ENCODE peak calls at places on chromosomes 3 and 15, in ten cellular contexts. One of them, this sample, is unnamed.

GRCh38 chr3:197471221-197472010 is 84.4 kb downstream of the BDH1 start:
- DNase-seq in OCI-LY7: no peak
- DNase-seq in heart left ventricle: no peak
- DNase-seq in WTC11: no peak
- DNase-seq in astrocyte: no peak
- DNase-seq in GM12865: no peak
- DNase-seq in type B pancreatic cell: no peak
- DNase-seq in adrenal gland: peak
- DNase-seq in tibial nerve: no peak
- DNase-seq in progenitor cell of endocrine pancreas: no peak
- DNase-seq in this sample: no peak

GRCh38 chr3:70981252-70981933 is 602.1 kb downstream of the FOXP1 start:
- DNase-seq in heart left ventricle: no peak
- DNase-seq in adrenal gland: peak
- DNase-seq in tibial nerve: no peak
- DNase-seq in GM12865: no peak
- DNase-seq in progenitor cell of endocrine pancreas: no peak
- DNase-seq in astrocyte: no peak
- DNase-seq in OCI-LY7: no peak
- DNase-seq in type B pancreatic cell: no peak
- DNase-seq in WTC11: no peak
- DNase-seq in this sample: no peak

GRCh38 chr15:38002883-38003477 is 68.5 kb downstream of the TMCO5A start:
- DNase-seq in astrocyte: peak
- DNase-seq in tibial nerve: no peak
- DNase-seq in adrenal gland: peak
- DNase-seq in WTC11: peak
- DNase-seq in heart left ventricle: peak
- DNase-seq in GM12865: peak
- DNase-seq in OCI-LY7: peak
- DNase-seq in type B pancreatic cell: no peak
- DNase-seq in progenitor cell of endocrine pancreas: no peak
- DNase-seq in this sample: peak

GRCh38 chr3:53229606-53230005 is 26.2 kb downstream of the TKT start:
- DNase-seq in tibial nerve: no peak
- DNase-seq in WTC11: no peak
- DNase-seq in heart left ventricle: no peak
- DNase-seq in type B pancreatic cell: no peak
- DNase-seq in OCI-LY7: no peak
- DNase-seq in adrenal gland: no peak
- DNase-seq in progenitor cell of endocrine pancreas: no peak
- DNase-seq in astrocyte: no peak
- DNase-seq in GM12865: no peak
- DNase-seq in this sample: no peak

GRCh38 chr3:186327912-186328487 is 34.0 kb downstream of the DGKG start:
- DNase-seq in tibial nerve: no peak
- DNase-seq in WTC11: no peak
- DNase-seq in progenitor cell of endocrine pancreas: no peak
- DNase-seq in adrenal gland: no peak
- DNase-seq in type B pancreatic cell: no peak
- DNase-seq in GM12865: no peak
- DNase-seq in astrocyte: no peak
- DNase-seq in heart left ventricle: no peak
- DNase-seq in OCI-LY7: no peak
- DNase-seq in this sample: no peak

GRCh38 chr3:25856902-25857518 is 67.1 kb downstream of the OXSM start:
- DNase-seq in astrocyte: peak
- DNase-seq in progenitor cell of endocrine pancreas: no peak
- DNase-seq in WTC11: no peak
- DNase-seq in GM12865: peak
- DNase-seq in adrenal gland: no peak
- DNase-seq in type B pancreatic cell: no peak
- DNase-seq in tibial nerve: no peak
- DNase-seq in OCI-LY7: peak
- DNase-seq in heart left ventricle: no peak
- DNase-seq in this sample: peak

GRCh38 chr3:38853021-38853420 is 37.0 kb upstream of the SCN10A start:
- DNase-seq in type B pancreatic cell: no peak
- DNase-seq in WTC11: no peak
- DNase-seq in GM12865: no peak
- DNase-seq in astrocyte: no peak
- DNase-seq in tibial nerve: no peak
- DNase-seq in OCI-LY7: no peak
- DNase-seq in adrenal gland: no peak
- DNase-seq in heart left ventricle: no peak
- DNase-seq in progenitor cell of endocrine pancreas: no peak
- DNase-seq in this sample: no peak

GRCh38 chr15:22873204-22873701 is 34.8 kb downstream of the NIPA2 start:
- DNase-seq in WTC11: peak
- DNase-seq in OCI-LY7: no peak
- DNase-seq in adrenal gland: no peak
- DNase-seq in GM12865: peak
- DNase-seq in progenitor cell of endocrine pancreas: no peak
- DNase-seq in heart left ventricle: no peak
- DNase-seq in type B pancreatic cell: no peak
- DNase-seq in tibial nerve: no peak
- DNase-seq in astrocyte: peak
- DNase-seq in this sample: no peak

GRCh38 chr3:52043750-52044149 is 12.6 kb downstream of the DUSP7 start:
- DNase-seq in type B pancreatic cell: no peak
- DNase-seq in OCI-LY7: no peak
- DNase-seq in astrocyte: no peak
- DNase-seq in progenitor cell of endocrine pancreas: no peak
- DNase-seq in GM12865: no peak
- DNase-seq in adrenal gland: no peak
- DNase-seq in WTC11: no peak
- DNase-seq in heart left ventricle: no peak
- DNase-seq in tibial nerve: no peak
- DNase-seq in this sample: no peak

GRCh38 chr3:52039426-52039825 is 16.9 kb downstream of the DUSP7 start:
- DNase-seq in astrocyte: no peak
- DNase-seq in heart left ventricle: no peak
- DNase-seq in WTC11: no peak
- DNase-seq in tibial nerve: no peak
- DNase-seq in adrenal gland: no peak
- DNase-seq in progenitor cell of endocrine pancreas: no peak
- DNase-seq in GM12865: no peak
- DNase-seq in OCI-LY7: no peak
- DNase-seq in type B pancreatic cell: no peak
- DNase-seq in this sample: no peak

GRCh38 chr3:52040600-52040999 is 15.8 kb downstream of the DUSP7 start:
- DNase-seq in WTC11: no peak
- DNase-seq in progenitor cell of endocrine pancreas: no peak
- DNase-seq in OCI-LY7: no peak
- DNase-seq in type B pancreatic cell: no peak
- DNase-seq in heart left ventricle: no peak
- DNase-seq in astrocyte: no peak
- DNase-seq in GM12865: no peak
- DNase-seq in tibial nerve: no peak
- DNase-seq in adrenal gland: no peak
- DNase-seq in this sample: no peak

GRCh38 chr3:52039846-52040245 is 16.5 kb downstream of the DUSP7 start:
- DNase-seq in adrenal gland: peak
- DNase-seq in WTC11: no peak
- DNase-seq in tibial nerve: peak
- DNase-seq in OCI-LY7: no peak
- DNase-seq in type B pancreatic cell: no peak
- DNase-seq in heart left ventricle: peak
- DNase-seq in astrocyte: peak
- DNase-seq in progenitor cell of endocrine pancreas: peak
- DNase-seq in GM12865: no peak
- DNase-seq in this sample: peak

DNA sequence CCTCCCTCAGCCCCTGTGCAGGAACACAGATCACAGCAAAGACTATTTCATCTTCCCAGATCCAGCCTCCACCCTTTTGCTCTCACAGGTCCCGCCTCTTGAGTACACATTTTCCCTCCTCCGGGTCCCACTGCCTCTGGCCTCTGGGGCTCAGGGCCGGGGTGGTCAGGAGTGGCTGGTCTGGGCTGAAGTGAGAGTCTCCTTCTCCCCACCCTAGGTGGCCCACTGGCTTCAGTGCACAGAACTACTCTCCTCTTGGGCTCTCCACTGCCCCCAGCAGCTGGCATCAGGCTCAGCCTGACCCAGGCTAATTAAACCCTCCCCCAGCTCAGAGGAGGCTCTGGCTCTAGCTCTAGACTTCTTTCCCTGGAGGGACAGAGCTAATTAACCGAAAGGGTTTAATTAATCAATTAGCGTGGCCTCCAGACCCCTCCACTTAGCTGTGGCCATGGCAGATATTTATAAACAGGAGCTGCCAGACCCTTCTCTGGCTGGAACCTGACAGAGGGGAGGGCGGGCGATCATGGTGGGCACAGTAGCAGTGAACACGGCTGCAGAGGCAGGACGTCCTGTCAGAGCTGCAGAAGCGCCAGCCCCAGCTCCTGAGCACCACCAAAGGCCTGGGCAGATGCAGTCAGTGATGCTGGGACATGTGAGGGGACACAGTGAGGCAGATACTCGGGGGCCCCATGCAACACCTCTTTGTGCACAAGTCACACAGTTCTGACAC is 15.1 kb downstream of the DUSP7 start:
- DNase-seq in GM12865: no peak
- DNase-seq in WTC11: peak
- DNase-seq in type B pancreatic cell: no peak
- DNase-seq in heart left ventricle: no peak
- DNase-seq in tibial nerve: no peak
- DNase-seq in OCI-LY7: no peak
- DNase-seq in progenitor cell of endocrine pancreas: no peak
- DNase-seq in adrenal gland: no peak
- DNase-seq in astrocyte: no peak
- DNase-seq in this sample: no peak
- TF ChIP-seq CTCF in GM12865: no peak
- TF ChIP-seq CTCF in WTC11: no peak
- TF ChIP-seq CTCF in type B pancreatic cell: peak
- TF ChIP-seq CTCF in heart left ventricle: peak
- TF ChIP-seq CTCF in tibial nerve: peak
- TF ChIP-seq CTCF in OCI-LY7: peak
- TF ChIP-seq CTCF in progenitor cell of endocrine pancreas: peak
- TF ChIP-seq CTCF in adrenal gland: no peak
- TF ChIP-seq CTCF in astrocyte: no peak
- TF ChIP-seq CTCF in this sample: no peak

DNA sequence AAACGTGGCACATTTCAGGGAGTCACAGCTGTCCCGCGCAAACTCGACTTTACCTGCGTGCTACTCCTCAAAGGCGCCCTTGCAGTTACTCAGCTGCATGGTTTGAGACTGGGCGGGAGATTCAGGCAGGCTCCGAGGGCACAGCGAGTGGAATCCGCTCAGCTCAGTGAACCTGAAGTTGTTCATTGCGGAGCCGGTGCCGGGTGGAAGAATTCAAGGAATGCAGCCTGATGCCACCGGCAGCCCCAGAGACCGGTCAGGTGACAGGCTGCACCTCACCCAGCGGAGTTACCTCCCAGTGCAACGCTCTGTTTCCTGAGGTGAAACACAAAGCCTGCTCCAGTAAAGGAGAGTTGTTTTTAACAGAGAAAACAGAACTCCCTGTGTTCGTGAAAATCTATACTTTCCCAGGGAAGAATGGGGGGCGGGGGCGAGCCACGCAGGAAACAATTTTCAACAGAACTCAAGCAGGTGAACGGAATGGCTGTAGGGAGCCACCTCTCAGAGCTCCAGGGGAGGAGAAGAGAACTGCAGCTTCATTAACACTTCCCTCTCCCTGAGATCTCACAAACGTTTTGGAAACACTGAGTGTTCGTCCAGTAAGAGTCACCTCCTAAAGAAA is 3.8 kb downstream of the VEPH1 start:
- DNase-seq in progenitor cell of endocrine pancreas: peak
- DNase-seq in GM12865: no peak
- DNase-seq in adrenal gland: peak
- DNase-seq in tibial nerve: no peak
- DNase-seq in WTC11: peak
- DNase-seq in astrocyte: peak
- DNase-seq in type B pancreatic cell: peak
- DNase-seq in OCI-LY7: no peak
- DNase-seq in heart left ventricle: no peak
- DNase-seq in this sample: peak
- TF ChIP-seq CTCF in progenitor cell of endocrine pancreas: peak
- TF ChIP-seq CTCF in GM12865: no peak
- TF ChIP-seq CTCF in adrenal gland: no peak
- TF ChIP-seq CTCF in tibial nerve: no peak
- TF ChIP-seq CTCF in WTC11: no peak
- TF ChIP-seq CTCF in astrocyte: no peak
- TF ChIP-seq CTCF in type B pancreatic cell: peak
- TF ChIP-seq CTCF in OCI-LY7: no peak
- TF ChIP-seq CTCF in heart left ventricle: no peak
- TF ChIP-seq CTCF in this sample: no peak

DNA sequence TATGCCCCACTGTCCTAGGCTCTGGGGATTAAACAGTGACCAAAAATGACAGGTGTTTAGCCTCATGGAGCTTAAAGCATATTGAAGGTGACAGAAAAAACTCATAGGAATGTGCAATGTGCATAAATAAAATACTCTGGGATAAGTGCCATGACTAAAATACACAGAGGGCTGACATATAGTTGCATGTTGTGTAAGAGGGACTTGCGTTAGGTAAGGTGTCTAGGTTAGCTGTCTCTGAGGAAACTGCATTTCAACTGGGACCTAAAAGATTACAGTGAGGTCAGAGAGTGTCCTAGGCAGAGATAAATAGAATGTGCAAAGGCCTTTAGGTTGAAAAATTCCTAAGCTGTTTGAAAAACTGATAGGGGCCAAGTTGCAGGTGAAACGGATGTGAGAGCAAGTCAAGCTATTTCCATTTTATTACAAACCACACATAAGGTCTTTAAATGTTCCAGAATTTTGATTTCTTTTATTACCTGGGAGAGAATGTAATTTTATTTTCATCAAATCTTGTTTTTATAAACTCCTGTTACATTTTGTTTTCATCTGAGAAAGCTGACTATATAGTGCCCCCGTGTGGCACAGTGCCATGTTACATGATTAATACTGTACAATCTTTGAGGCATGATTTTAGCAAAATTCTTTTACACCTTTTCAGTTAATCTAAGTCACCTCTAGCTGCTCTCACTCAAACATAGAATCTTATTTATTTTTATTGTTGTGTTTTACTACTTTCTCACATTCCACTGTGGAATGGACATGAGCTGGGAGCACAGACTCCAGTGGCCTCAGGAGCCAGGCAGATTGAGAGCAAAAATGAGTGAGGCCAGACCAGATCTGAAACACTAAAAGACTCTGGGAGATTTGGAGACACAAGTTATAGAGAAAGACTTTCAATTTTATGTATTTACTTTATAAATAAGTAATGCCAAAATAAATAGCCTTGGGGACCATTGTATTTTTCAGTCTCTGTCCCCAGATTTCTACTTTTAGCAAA is 259.6 kb upstream of the ZNF717 start:
- DNase-seq in type B pancreatic cell: no peak
- DNase-seq in WTC11: peak
- DNase-seq in astrocyte: no peak
- DNase-seq in progenitor cell of endocrine pancreas: peak
- DNase-seq in heart left ventricle: no peak
- DNase-seq in GM12865: peak
- DNase-seq in OCI-LY7: peak
- DNase-seq in adrenal gland: peak
- DNase-seq in tibial nerve: no peak
- DNase-seq in this sample: peak
- TF ChIP-seq CTCF in type B pancreatic cell: peak
- TF ChIP-seq CTCF in WTC11: peak
- TF ChIP-seq CTCF in astrocyte: peak
- TF ChIP-seq CTCF in progenitor cell of endocrine pancreas: peak
- TF ChIP-seq CTCF in heart left ventricle: peak
- TF ChIP-seq CTCF in GM12865: peak
- TF ChIP-seq CTCF in OCI-LY7: peak
- TF ChIP-seq CTCF in adrenal gland: no peak
- TF ChIP-seq CTCF in tibial nerve: no peak
- TF ChIP-seq CTCF in this sample: no peak

DNA sequence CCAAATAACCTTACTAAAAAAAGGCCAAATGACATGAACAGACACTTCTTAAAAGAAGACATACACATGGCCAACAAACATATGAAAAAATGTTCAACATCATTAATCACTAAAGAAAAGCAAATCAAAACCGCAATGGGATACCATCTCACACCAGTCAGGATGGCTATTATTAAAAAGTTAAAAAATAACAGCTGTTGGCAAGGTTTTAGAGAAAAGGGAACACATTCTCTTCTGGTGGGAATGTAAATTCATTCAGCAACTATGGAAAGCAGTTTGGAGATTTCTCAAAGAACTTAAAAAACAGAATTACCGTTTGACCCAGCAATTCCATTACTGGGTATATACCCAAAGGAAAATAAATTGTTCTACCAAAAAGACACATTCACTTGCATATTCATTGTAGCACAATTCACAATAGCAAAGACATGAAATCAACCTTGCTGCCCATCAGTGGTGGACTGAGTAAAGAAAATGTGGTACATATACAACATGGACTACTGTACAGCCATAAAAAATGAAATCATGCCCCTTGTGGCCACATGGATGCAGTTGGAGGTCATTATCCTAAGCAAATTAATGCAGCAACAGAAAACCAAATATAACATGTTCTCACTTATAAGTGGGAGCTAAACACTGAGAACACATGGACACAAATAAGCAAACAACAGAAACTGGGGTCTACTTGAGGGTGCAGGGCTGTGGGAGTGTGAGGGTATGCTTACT is 190.7 kb upstream of the MCTP2 start:
- DNase-seq in tibial nerve: no peak
- DNase-seq in astrocyte: peak
- DNase-seq in OCI-LY7: no peak
- DNase-seq in heart left ventricle: no peak
- DNase-seq in progenitor cell of endocrine pancreas: no peak
- DNase-seq in adrenal gland: no peak
- DNase-seq in type B pancreatic cell: no peak
- DNase-seq in WTC11: no peak
- DNase-seq in GM12865: no peak
- DNase-seq in this sample: no peak
- TF ChIP-seq CTCF in tibial nerve: no peak
- TF ChIP-seq CTCF in astrocyte: no peak
- TF ChIP-seq CTCF in OCI-LY7: peak
- TF ChIP-seq CTCF in heart left ventricle: peak
- TF ChIP-seq CTCF in progenitor cell of endocrine pancreas: peak
- TF ChIP-seq CTCF in adrenal gland: no peak
- TF ChIP-seq CTCF in type B pancreatic cell: peak
- TF ChIP-seq CTCF in WTC11: no peak
- TF ChIP-seq CTCF in GM12865: no peak
- TF ChIP-seq CTCF in this sample: no peak

This sample was measured in Calu3.